ENCODE peak calls at places on chromosomes 11 and 22, in ten cellular contexts. C is adrenal gland, A is A673, F is ascending aorta, Z is left lung, N is IMR-90, U is upper lobe of right lung, S is mammary epithelial cell, I is AG04450, W is right atrium auricular region. E is an unnamed sample. For H3K27me3, the result is how much of the 10 kb centered on the place peaks cover.

GRCh38 chr11:83998921-83999320 is 712.8 kb upstream of the CCDC90B start:
- DNase-seq in C (no peak), A (no peak), F (no peak), Z (no peak), N (no peak), U (no peak), S (no peak), I (no peak), W (no peak), E (no peak)

GRCh38 chr22:44590291-44590690 is 92.3 kb upstream of the RTL6 start:
- DNase-seq in C (no peak), A (no peak), F (no peak), Z (peak), N (no peak), U (no peak), S (no peak), I (no peak), W (no peak), E (no peak)

GRCh38 chr22:22746061-22746962 is 101.9 kb downstream of the GGTLC2 start:
- DNase-seq in C (no peak), A (no peak), F (no peak), Z (no peak), N (no peak), U (no peak), S (no peak), I (no peak), W (no peak), E (no peak)

GRCh38 chr11:75369846-75370245 is 18.4 kb upstream of the ARRB1 start:
- DNase-seq in C (peak), A (no peak), F (no peak), Z (no peak), N (no peak), U (no peak), S (no peak), I (no peak), W (no peak), E (no peak)

GRCh38 chr11:66443602-66444001 is 5.0 kb upstream of the MRPL11 start:
- DNase-seq in C (peak), A (no peak), F (no peak), Z (no peak), N (peak), U (no peak), S (peak), I (peak), W (no peak), E (no peak)

GRCh38 chr11:88344869-88345268 is 7.3 kb upstream of the CTSC start:
- DNase-seq in C (no peak), A (no peak), F (no peak), Z (no peak), N (no peak), U (no peak), S (no peak), I (no peak), W (no peak), E (no peak)

GRCh38 chr22:34429314-34429713 is 509.0 kb upstream of the LARGE1 start:
- DNase-seq in C (no peak), A (no peak), F (no peak), Z (no peak), N (no peak), U (no peak), S (peak), I (no peak), W (no peak), E (no peak)

GRCh38 chr11:27266125-27266524 is 96.9 kb downstream of the CCDC34 start:
- DNase-seq in C (no peak), A (no peak), F (no peak), Z (no peak), N (no peak), U (no peak), S (no peak), I (no peak), W (no peak), E (no peak)

GRCh38 chr22:50227588-50228215 is 17.1 kb downstream of the TUBGCP6 start:
- DNase-seq in C (no peak), A (no peak), F (no peak), Z (no peak), N (no peak), U (no peak), S (no peak), I (no peak), W (no peak), E (no peak)

GRCh38 chr11:77127969-77128691 is at the start of gene MYO7A:
- DNase-seq in C (peak), A (no peak), F (no peak), Z (peak), N (peak), U (peak), S (no peak), I (no peak), W (no peak), E (peak)

GRCh38 chr11:68950268-68950667 is 30.5 kb downstream of the MRGPRD start:
- DNase-seq in C (no peak), A (peak), F (no peak), Z (no peak), N (no peak), U (no peak), S (no peak), I (no peak), W (no peak), E (no peak)

GRCh38 chr11:84830372-84830771 is 796.8 kb downstream of the DLG2 start:
- DNase-seq in C (no peak), A (no peak), F (no peak), Z (no peak), N (no peak), U (no peak), S (no peak), I (no peak), W (no peak), E (no peak)

GRCh38 chr11:13713982-13714381 is 45.5 kb downstream of the FAR1 start:
- DNase-seq in C (no peak), A (no peak), F (no peak), Z (no peak), N (no peak), U (no peak), S (no peak), I (no peak), W (no peak), E (no peak)

GRCh38 chr11:34840736-34841386 is 75.3 kb downstream of the APIP start:
- DNase-seq in C (peak), A (peak), F (no peak), Z (no peak), N (peak), U (no peak), S (peak), I (no peak), W (no peak), E (no peak)

GRCh38 chr11:106399075-106399500 is 321.6 kb downstream of the AASDHPPT start:
- DNase-seq in C (no peak), A (peak), F (no peak), Z (no peak), N (peak), U (no peak), S (peak), I (peak), W (peak), E (no peak)

GRCh38 chr11:116984186-116984585 is 114.0 kb downstream of the SIK3 start:
- DNase-seq in C (no peak), A (no peak), F (no peak), Z (no peak), N (peak), U (no peak), S (peak), I (no peak), W (no peak), E (no peak)
- H3K27ac ChIP-seq in C (no peak), A (peak), F (peak), Z (peak), N (peak), U (no peak), S (peak), I (peak), W (peak), E (no peak)

GRCh38 chr11:129614256-129614944 is 201.2 kb upstream of the TMEM45B start:
- DNase-seq in C (no peak), A (no peak), F (no peak), Z (no peak), N (no peak), U (no peak), S (no peak), I (no peak), W (no peak), E (no peak)

GRCh38 chr11:129620705-129621104 is 194.9 kb upstream of the TMEM45B start:
- DNase-seq in C (no peak), A (no peak), F (no peak), Z (no peak), N (no peak), U (no peak), S (peak), I (no peak), W (no peak), E (no peak)

GRCh38 chr11:129613076-129613475 is 202.6 kb upstream of the TMEM45B start:
- DNase-seq in C (no peak), A (no peak), F (no peak), Z (no peak), N (no peak), U (no peak), S (no peak), I (no peak), W (no peak), E (no peak)

GRCh38 chr11:129618046-129618569 is 197.5 kb upstream of the TMEM45B start:
- DNase-seq in C (no peak), A (no peak), F (no peak), Z (no peak), N (no peak), U (no peak), S (no peak), I (no peak), W (no peak), E (no peak)
- H3K27me3 ChIP-seq in C (under half), A (under half), F (under half), Z (under half), N (under half), U (under half), S (under half), I (half or more), W (under half), E (under half)

GRCh38 chr11:119319136-119319701 is 2.3 kb upstream of the MCAM start:
- DNase-seq in C (no peak), A (no peak), F (no peak), Z (no peak), N (no peak), U (no peak), S (no peak), I (no peak), W (no peak), E (no peak)

GRCh38 chr11:119318240-119319135 is 1.6 kb upstream of the MCAM start:
- DNase-seq in C (peak), A (no peak), F (no peak), Z (no peak), N (peak), U (no peak), S (peak), I (no peak), W (no peak), E (no peak)

GRCh38 chr11:119316017-119316728 is 757 bp downstream of the MCAM start:
- DNase-seq in C (peak), A (peak), F (peak), Z (peak), N (no peak), U (peak), S (peak), I (no peak), W (no peak), E (peak)

GRCh38 chr11:119316729-119317591 is at the start of gene MCAM:
- DNase-seq in C (peak), A (peak), F (peak), Z (peak), N (peak), U (no peak), S (peak), I (no peak), W (no peak), E (no peak)

GRCh38 chr11:119317592-119318239 is 786 bp upstream of the MCAM start:
- DNase-seq in C (no peak), A (no peak), F (no peak), Z (no peak), N (no peak), U (no peak), S (peak), I (no peak), W (no peak), E (no peak)
- H3K4me3 ChIP-seq in C (peak), A (peak), F (peak), Z (peak), N (no peak), U (peak), S (peak), I (peak), W (peak), E (peak)

DNA sequence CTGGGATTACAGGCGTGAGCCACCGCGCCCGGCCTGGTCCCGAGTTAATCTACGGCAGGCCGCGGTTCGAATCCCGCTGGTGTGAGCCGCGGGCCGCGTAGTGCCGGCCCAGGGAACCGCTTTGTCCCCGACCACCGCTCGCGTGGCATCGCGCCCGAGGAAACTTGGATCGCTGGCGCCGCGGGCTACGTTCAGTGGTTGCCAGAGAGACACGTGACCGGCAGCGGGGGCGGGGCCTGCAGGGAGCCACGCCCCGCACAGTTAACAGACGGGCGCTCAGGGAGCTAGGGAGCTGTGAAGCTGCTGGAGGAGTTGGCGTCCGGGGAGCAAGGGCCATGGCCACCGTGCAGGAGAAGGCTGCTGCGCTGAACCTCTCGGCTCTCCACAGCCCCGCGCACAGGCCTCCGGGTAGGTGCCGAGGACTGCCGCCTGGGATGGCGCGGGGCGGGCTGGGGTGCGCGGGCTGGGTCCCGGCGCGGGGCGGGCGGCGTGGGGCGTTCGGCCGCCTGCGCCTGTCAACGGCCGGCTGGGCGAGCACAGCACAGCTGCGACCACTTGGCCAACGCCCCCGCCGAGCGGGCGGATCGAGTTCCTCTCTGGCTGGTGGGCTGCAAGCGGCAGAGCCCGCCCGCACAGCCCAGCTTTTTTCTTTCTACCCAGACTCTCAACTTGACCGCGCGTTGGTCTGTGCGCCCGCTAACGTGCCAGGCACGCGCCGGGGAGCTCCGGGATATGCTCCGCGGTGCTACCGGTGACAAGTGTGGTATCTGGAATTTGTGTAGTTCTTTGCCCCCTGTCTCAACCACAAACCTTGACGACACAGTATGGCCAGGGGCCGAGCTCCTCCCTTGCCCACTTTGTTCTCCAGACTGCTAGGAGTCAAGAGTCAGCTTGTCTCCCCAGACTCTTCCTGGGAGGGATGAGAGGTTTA is at the start of gene DEPDC7:
- DNase-seq in C (peak), A (peak), F (peak), Z (peak), N (peak), U (peak), S (peak), I (peak), W (peak), E (peak)
- H3K27ac ChIP-seq in C (no peak), A (peak), F (peak), Z (no peak), N (peak), U (no peak), S (no peak), I (peak), W (no peak), E (peak)

DNA sequence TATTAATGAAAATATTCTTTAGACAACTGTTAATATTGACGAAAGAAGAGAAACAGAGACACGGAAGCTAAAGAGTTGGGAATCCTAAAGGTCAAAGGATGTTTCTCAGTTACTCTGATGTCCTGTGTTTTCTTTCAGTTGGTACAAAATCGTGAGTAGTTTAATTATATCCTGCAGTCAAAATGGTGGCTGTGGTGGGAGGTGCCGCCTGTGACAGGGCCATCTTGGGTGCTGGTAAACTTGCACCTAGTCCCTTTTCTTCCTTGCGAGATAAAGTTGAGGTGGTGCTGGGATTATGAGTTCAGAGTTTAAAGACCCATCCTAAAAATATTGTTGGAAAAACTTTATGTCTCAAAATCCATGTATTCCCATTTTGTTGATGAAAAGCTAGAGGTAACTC is 2.2 kb downstream of the CECR2 start:
- DNase-seq in C (no peak), A (no peak), F (no peak), Z (no peak), N (no peak), U (no peak), S (no peak), I (no peak), W (no peak), E (no peak)
- H3K27me3 ChIP-seq in C (half or more), A (under half), F (under half), Z (under half), N (under half), U (under half), S (under half), I (under half), W (under half), E (under half)

GRCh38 chr11:129215506-129216245 is 23.6 kb upstream of the ARHGAP32 start:
- DNase-seq in C (no peak), A (no peak), F (no peak), Z (no peak), N (no peak), U (no peak), S (peak), I (no peak), W (no peak), E (no peak)
- H3K4me3 ChIP-seq in C (no peak), A (no peak), F (no peak), Z (no peak), N (no peak), U (no peak), S (no peak), I (no peak), W (no peak), E (no peak)

DNA sequence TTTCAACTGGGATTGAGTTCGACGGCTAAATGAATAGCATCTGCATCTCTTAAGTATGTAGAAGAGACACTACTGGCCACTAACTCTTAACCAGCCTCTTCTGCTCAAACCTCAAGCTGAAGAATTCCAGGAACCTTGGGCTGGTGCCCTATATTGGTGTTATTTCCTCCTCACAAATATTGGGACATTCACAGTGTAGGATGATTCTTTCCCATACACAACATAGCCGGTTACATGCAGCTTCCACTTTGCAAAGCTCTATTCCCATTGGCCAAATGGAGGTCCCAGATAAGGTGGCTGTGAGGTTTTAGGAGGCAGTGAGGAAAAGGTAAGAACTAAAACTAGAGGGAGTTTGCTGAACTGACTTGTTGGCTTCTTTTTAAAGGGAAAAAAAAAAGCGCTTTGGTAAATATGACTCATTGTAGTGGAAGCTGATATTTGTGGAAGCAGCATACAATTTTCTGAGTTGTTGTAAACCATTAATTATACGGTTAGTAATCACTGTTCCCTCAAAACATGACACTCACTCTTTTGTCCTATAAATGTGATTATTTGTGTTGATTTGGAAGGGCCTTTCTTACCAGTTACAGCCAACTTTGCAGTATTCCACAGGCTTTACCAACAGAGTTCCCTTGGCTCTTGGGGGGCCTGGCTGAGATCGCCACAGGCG is 17.6 kb downstream of the C22orf31 start:
- DNase-seq in C (no peak), A (no peak), F (no peak), Z (no peak), N (peak), U (no peak), S (no peak), I (no peak), W (no peak), E (no peak)
- H3K27ac ChIP-seq in C (peak), A (no peak), F (peak), Z (peak), N (peak), U (peak), S (peak), I (peak), W (peak), E (peak)

GRCh38 chr22:27377501-27377900 is 424.1 kb downstream of the MN1 start:
- DNase-seq in C (no peak), A (peak), F (no peak), Z (no peak), N (no peak), U (no peak), S (no peak), I (no peak), W (no peak), E (no peak)
- H3K27me3 ChIP-seq in C (under half), A (under half), F (under half), Z (under half), N (under half), U (under half), S (under half), I (under half), W (under half), E (under half)

GRCh38 chr11:119110439-119110838 is 3.3 kb downstream of the C2CD2L start:
- DNase-seq in C (no peak), A (no peak), F (no peak), Z (no peak), N (no peak), U (no peak), S (no peak), I (no peak), W (no peak), E (no peak)

GRCh38 chr11:119107538-119108150 is 500 bp downstream of the C2CD2L start:
- DNase-seq in C (no peak), A (peak), F (no peak), Z (peak), N (no peak), U (peak), S (no peak), I (no peak), W (no peak), E (no peak)

GRCh38 chr11:119109843-119110242 is 2.7 kb downstream of the C2CD2L start:
- DNase-seq in C (no peak), A (no peak), F (no peak), Z (no peak), N (no peak), U (no peak), S (no peak), I (no peak), W (no peak), E (no peak)

GRCh38 chr11:119108151-119108856 is 1.2 kb downstream of the C2CD2L start:
- DNase-seq in C (no peak), A (peak), F (no peak), Z (no peak), N (peak), U (peak), S (peak), I (no peak), W (no peak), E (peak)

GRCh38 chr11:119108857-119109221 is 1.7 kb downstream of the C2CD2L start:
- DNase-seq in C (no peak), A (no peak), F (no peak), Z (no peak), N (no peak), U (no peak), S (no peak), I (no peak), W (no peak), E (no peak)
- H3K4me3 ChIP-seq in C (peak), A (peak), F (no peak), Z (peak), N (peak), U (peak), S (no peak), I (peak), W (peak), E (peak)

E was measured in dorsolateral prefrontal cortex.